ENCODE peak calls at places on chromosomes 5 and 9, in seven cellular contexts. X is neural crest cell, M is AML-193, E is AG08395, R is Ammon's horn, S is type B pancreatic cell, Z is ACHN. U is an unnamed sample.

GRCh38 chr9:75930193-75930592 is 39.7 kb downstream of the PCSK5 start:
- DNase-seq in X (no peak), M (no peak), E (no peak), R (peak), S (no peak), Z (no peak), U (no peak)

GRCh38 chr9:36995927-36996471 is 38.1 kb downstream of the PAX5 start:
- DNase-seq in X (peak), M (peak), E (peak), R (peak), S (no peak), Z (peak), U (peak)

GRCh38 chr5:72093231-72093630 is 14.0 kb upstream of the MAP1B start:
- DNase-seq in X (no peak), M (no peak), E (peak), R (no peak), S (no peak), Z (peak), U (no peak)

GRCh38 chr9:99966720-99967119 is 60.3 kb downstream of the STX17 start:
- DNase-seq in X (no peak), M (no peak), E (no peak), R (no peak), S (no peak), Z (peak), U (no peak)

GRCh38 chr5:173848986-173849596 is 39.1 kb upstream of the CPEB4 start:
- DNase-seq in X (no peak), M (no peak), E (no peak), R (no peak), S (no peak), Z (no peak), U (no peak)

GRCh38 chr9:18124760-18125159 is 349.2 kb upstream of the ADAMTSL1 start:
- DNase-seq in X (no peak), M (no peak), E (no peak), R (no peak), S (no peak), Z (no peak), U (no peak)

GRCh38 chr9:79670269-79670961 is 98.7 kb downstream of the TLE4 start:
- DNase-seq in X (no peak), M (no peak), E (no peak), R (no peak), S (no peak), Z (no peak), U (no peak)

GRCh38 chr5:139619861-139620260 is 28.3 kb upstream of the CXXC5 start:
- DNase-seq in X (no peak), M (no peak), E (no peak), R (no peak), S (no peak), Z (no peak), U (no peak)

GRCh38 chr5:16891043-16891442 is 45.0 kb downstream of the MYO10 start:
- DNase-seq in X (no peak), M (no peak), E (no peak), R (no peak), S (no peak), Z (no peak), U (no peak)

GRCh38 chr5:171363846-171364245 is 23.8 kb upstream of the NPM1 start:
- DNase-seq in X (no peak), M (no peak), E (no peak), R (no peak), S (no peak), Z (no peak), U (no peak)

GRCh38 chr5:9454012-9454481 is 91.8 kb downstream of the SEMA5A start:
- DNase-seq in X (no peak), M (no peak), E (peak), R (no peak), S (no peak), Z (no peak), U (no peak)